ENCODE peak calls at places on chromosomes 1 and 21, in five cellular contexts. P is ascending aorta; T is IMR-90; X is CD8-positive, alpha-beta T cell; I is epithelial cell of esophagus. J is an unnamed sample.

GRCh38 chr1:16009030-16009460 is 5.0 kb downstream of the SRARP start:
- DNase-seq in P (peak; percentile 89), X (peak; percentile 66), T (peak; percentile 67), I (peak; percentile 71), J (peak; percentile 66)

GRCh38 chr1:90704817-90705216 is 12.3 kb downstream of the BARHL2 start:
- DNase-seq in I (no peak), P (no peak), T (no peak), X (no peak), J (no peak)

GRCh38 chr1:22142315-22143064 is 407 bp downstream of the WNT4 start:
- DNase-seq in X (no peak), T (no peak), I (peak; percentile 60), P (no peak), J (no peak)

GRCh38 chr1:21255284-21255942 is 34.9 kb downstream of the ECE1 start:
- DNase-seq in P (peak; percentile 96), I (peak; percentile 79), T (peak; percentile 79), X (peak; percentile 81), J (peak; percentile 85)

GRCh38 chr1:205458777-205459566 is 3.1 kb upstream of the BLACAT1 start:
- DNase-seq in X (no peak), T (peak; percentile 58), I (peak; percentile 77), P (no peak), J (peak; percentile 48)

GRCh38 chr1:58401991-58402390 is 144.5 kb downstream of the OMA1 start:
- DNase-seq in P (no peak), X (no peak), I (no peak), T (no peak), J (peak; percentile 15)

GRCh38 chr1:53509775-53510174 is 50.6 kb downstream of the DMRTB1 start:
- DNase-seq in X (no peak), P (no peak), T (no peak), I (no peak), J (no peak)

GRCh38 chr1:45359882-45360513 is 19.8 kb upstream of the MUTYH start:
- DNase-seq in X (peak; percentile 24), T (peak; percentile 77), I (peak; percentile 81), P (peak; percentile 83), J (peak; percentile 76)

GRCh38 chr1:201461193-201461657 is 7.8 kb downstream of the PHLDA3 start:
- DNase-seq in I (peak; percentile 99), T (peak; percentile 98), X (no peak), P (peak; percentile 91), J (peak; percentile 99)

GRCh38 chr1:39321979-39322378 is 117.5 kb downstream of the MACF1 start:
- DNase-seq in X (no peak), T (no peak), P (no peak), I (no peak), J (no peak)

GRCh38 chr1:86648255-86648654 is 56.1 kb upstream of the SH3GLB1 start:
- DNase-seq in P (no peak), X (no peak), T (peak; percentile 80), I (peak; percentile 92), J (peak; percentile 88)

GRCh38 chr21:44732956-44733355 is 21.6 kb upstream of the TSPEAR start:
- DNase-seq in X (no peak), P (no peak), I (no peak), T (no peak), J (no peak)

GRCh38 chr21:20570824-20571232 is 427.4 kb upstream of the NCAM2 start:
- DNase-seq in P (no peak), I (no peak), T (no peak), X (no peak), J (no peak)

GRCh38 chr1:93746009-93746408 is 64.4 kb upstream of the BCAR3 start:
- DNase-seq in I (no peak), P (no peak), X (no peak), T (no peak), J (no peak)

GRCh38 chr1:43143441-43143888 is 28.6 kb downstream of the EBNA1BP2 start:
- DNase-seq in P (no peak), X (no peak), I (no peak), T (no peak), J (no peak)

GRCh38 chr1:41363632-41364320 is 2.5 kb downstream of the FOXO6 start:
- DNase-seq in X (no peak), P (no peak), T (no peak), I (no peak), J (no peak)
- H3K4me3 ChIP-seq in X (no peak overlapping the region), P (no peak overlapping the region), T (no peak overlapping the region), I (no peak overlapping the region), J (no peak overlapping the region)

DNA sequence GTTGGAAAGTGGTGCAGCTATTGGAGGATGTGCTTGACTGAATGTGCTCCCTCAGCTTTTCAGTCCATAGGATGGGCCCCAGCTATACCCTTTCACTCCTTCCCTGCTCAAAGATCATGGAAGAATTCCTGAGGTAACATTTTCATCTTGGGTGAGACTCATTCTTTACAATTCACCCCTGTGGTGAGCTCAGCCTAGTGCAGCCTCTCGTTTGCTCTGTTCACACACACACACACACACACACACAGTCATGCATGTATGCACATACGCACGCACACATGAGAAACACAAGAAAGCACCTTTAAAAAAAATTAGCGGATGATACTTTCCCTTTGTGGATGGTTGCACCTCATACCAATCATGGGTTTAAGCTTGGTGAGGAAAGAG is 25.8 kb downstream of the CCN1 start:
- DNase-seq in P (no peak), I (peak; percentile 29), X (no peak), T (peak; percentile 37), J (peak; percentile 21)
- TF ChIP-seq CTCF in P (no peak), I (no peak), X (no peak), T (no peak), J (no peak)

DNA sequence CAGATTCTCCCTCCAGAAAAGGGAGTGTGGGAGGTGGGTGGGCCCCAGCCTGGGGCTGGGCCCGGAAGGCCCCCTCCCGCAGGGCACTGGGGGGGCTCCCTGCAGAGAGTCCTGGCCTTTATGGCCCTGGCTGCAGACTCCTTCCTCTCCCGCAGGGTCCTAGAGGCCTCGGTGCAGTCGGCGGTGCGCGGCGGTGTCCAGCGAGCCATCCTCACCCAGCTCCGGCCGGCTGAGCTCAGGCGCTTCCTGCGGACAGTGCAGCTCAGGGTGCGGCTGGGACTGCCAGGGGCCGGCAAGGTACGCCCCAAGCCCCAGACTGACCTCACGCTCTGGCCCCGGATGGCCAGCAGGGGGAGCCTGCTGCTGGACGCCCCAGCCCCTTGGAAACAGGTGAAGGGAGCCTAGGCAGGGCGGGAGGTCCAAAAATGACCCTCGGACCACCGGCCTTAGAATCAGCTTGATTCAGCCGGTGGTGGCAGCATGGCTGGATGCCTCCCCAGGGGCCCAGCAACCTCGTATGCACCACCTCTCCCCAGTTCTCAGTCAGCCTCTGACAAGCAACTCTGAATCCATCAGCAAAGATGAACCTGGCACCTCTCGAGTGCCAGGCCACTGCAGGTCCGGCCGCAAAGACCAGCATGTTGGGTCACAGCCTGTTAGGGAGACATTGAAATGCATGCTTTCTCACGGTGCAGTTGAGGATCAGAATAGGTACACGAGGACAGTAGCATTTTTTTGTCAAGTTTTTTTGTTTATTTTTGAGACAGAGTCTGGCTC is 20.6 kb downstream of the MTHFR start:
- DNase-seq in P (peak; percentile 82), T (peak; percentile 21), X (no peak), I (peak; percentile 49), J (peak; percentile 53)
- H3K4me3 ChIP-seq in P (no peak overlapping the region), T (no peak overlapping the region), X (peak overlapping the region; percentile 33), I (no peak overlapping the region), J (peak overlapping the region; percentile 20)

DNA sequence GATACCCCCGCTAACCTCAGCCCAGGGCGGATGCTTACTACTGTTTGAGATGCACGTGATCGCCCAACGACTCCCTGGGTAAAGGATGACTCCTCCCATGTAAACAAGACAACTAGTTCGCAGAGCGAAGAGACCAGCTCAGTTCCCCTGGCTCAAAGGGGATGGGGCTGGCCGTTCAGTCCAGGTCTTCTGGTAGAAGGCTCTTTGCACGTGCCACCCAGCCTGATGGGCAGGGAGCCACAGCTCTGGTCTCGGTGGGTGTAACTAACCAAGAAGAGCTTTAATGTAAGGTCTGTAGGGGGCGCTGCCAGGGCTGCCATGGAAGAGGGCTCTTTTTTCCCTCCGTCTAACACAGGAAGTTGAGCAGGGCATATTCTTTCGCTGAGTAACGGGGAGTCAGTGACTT is 49.4 kb upstream of the PARP1 start:
- DNase-seq in P (no peak), X (peak; percentile 24), T (no peak), I (no peak), J (peak; percentile 5)
- TF ChIP-seq CTCF in P (no peak), X (peak; percentile 51), T (no peak), I (no peak), J (peak; percentile 13)

GRCh38 chr1:51331206-51332100 is 1.1 kb upstream of the TTC39A start:
- DNase-seq in P (peak; percentile 59), X (no peak), I (peak; percentile 43), T (peak; percentile 62), J (peak; percentile 61)

GRCh38 chr1:51329443-51330325 is 678 bp downstream of the TTC39A start:
- DNase-seq in P (no peak), I (no peak), T (no peak), X (no peak), J (no peak)

GRCh38 chr1:51328279-51328678 is 2.1 kb downstream of the TTC39A start:
- DNase-seq in I (no peak), T (peak; percentile 73), X (no peak), P (no peak), J (no peak)

GRCh38 chr1:51328926-51329325 is 1.4 kb downstream of the TTC39A start:
- DNase-seq in P (no peak), T (no peak), I (no peak), X (no peak), J (no peak)

DNA sequence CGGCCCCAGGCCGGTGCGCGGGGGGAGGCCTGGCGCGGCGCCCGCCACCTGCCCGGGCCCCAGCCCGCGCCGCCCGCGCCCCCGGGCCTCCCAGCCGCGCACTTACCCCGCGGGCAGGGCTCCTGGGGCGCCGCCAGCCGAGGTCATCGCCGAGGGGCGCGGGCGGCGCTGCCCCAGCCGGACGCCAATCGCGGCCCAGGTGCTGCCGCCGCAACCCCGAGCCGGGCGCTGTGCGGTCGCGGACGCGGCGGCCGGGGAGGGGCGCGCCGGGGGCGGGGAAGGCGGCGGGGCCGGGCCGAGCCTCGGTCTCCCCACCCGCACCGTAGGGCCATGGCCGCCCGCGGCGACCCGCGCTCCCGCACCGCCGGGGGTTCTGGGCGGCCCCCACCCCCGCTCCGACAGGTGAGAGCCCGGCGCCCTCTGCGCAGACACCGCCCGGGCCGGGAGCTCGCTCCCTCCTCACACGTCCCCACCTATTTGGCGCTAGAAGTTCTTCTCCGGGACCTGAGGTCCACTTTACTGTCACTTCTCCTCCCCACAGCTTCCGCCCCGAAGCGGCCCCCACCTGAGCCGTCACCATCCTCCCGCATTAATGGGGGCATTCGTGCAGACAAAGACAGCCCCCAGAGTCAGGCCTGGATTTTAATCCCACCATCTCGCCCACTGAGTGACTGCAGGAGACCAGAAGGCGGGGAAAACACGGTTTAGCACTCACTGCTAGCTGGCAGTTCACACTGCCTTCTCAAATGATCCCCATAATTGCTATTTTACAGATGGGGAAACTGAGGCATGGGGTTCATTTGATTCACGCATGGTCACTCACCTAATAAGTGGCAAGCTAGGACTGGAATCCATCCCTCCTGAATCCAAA is at the start of gene TTC39A:
- DNase-seq in P (no peak), I (no peak), X (no peak), T (no peak), J (no peak)
- H3K4me3 ChIP-seq in P (peak within 1 kb of the TSS; percentile 80), I (peak within 1 kb of the TSS; percentile 32), X (no peak within 1 kb of the TSS), T (peak within 1 kb of the TSS; percentile 37), J (peak within 1 kb of the TSS; percentile 22)

GRCh38 chr21:29196021-29196663 is 65.7 kb downstream of the MAP3K7CL start:
- DNase-seq in P (peak; percentile 86), X (peak; percentile 35), I (peak; percentile 94), T (peak; percentile 97), J (peak; percentile 96)
- TF ChIP-seq CTCF in P (peak; percentile 28), X (peak; percentile 24), I (peak; percentile 32), T (peak; percentile 54), J (peak; percentile 50)

GRCh38 chr1:32539584-32540571 is 651 bp downstream of the ZBTB8A start:
- DNase-seq in X (no peak), I (peak; percentile 56), T (peak; percentile 54), P (no peak), J (peak; percentile 62)
- H3K4me3 ChIP-seq in X (no peak overlapping the region), I (peak overlapping the region; percentile 70), T (peak overlapping the region; percentile 80), P (peak overlapping the region; percentile 76), J (peak overlapping the region; percentile 69)